ENCODE peak calls at places on chromosomes 4 and X, in ten cellular contexts. F is HCT116, U is sigmoid colon, H is transverse colon, G is HepG2, N is endothelial cell of umbilical vein, V is HL-60, Q is suprapubic skin, Z is Panc1, I is breast epithelium. Y is an unnamed sample. For H3K27me3, the result is how much of the 10 kb centered on the place peaks cover.

GRCh38 chr4:160481696-160482330 is 1378.9 kb downstream of the RAPGEF2 start:
- DNase-seq in F (no peak), U (no peak), G (no peak), I (no peak), H (no peak), V (no peak), Z (no peak), Q (no peak), N (no peak), Y (no peak)

GRCh38 chr4:77176606-77177005 is 19.6 kb downstream of the CCNG2 start:
- DNase-seq in Z (no peak), H (no peak), V (no peak), U (no peak), I (peak), Q (no peak), N (no peak), G (no peak), F (no peak), Y (no peak)

GRCh38 chrX:40099046-40099968 is 1.5 kb upstream of the BCOR start:
- DNase-seq in N (no peak), Z (no peak), V (peak), U (peak), I (no peak), Q (no peak), G (no peak), H (peak), F (no peak), Y (no peak)

GRCh38 chr4:98319021-98319420 is 57.8 kb downstream of the RAP1GDS1 start:
- DNase-seq in Z (no peak), Q (no peak), U (no peak), H (no peak), F (no peak), G (no peak), I (no peak), V (no peak), N (no peak), Y (no peak)

GRCh38 chr4:80710748-80711451 is 319.6 kb upstream of the BMP3 start:
- DNase-seq in N (no peak), U (no peak), I (no peak), V (no peak), Q (no peak), Z (no peak), G (no peak), F (no peak), H (no peak), Y (no peak)

GRCh38 chr4:15964159-15964558 is 1.2 kb upstream of the FGFBP2 start:
- DNase-seq in F (no peak), N (no peak), G (no peak), Q (no peak), I (no peak), H (no peak), U (no peak), V (no peak), Z (no peak), Y (no peak)

GRCh38 chr4:76640252-76640925 is 205.4 kb downstream of the SHROOM3 start:
- DNase-seq in Z (no peak), Q (no peak), U (no peak), V (no peak), H (no peak), N (no peak), F (no peak), I (peak), G (no peak), Y (no peak)

GRCh38 chr4:14844059-14844458 is 158.2 kb upstream of the CPEB2 start:
- DNase-seq in F (no peak), U (no peak), N (no peak), Q (no peak), V (no peak), G (no peak), Z (no peak), I (no peak), H (no peak), Y (no peak)

GRCh38 chr4:105637409-105638258 is 70.9 kb downstream of the INTS12 start:
- DNase-seq in U (peak), F (no peak), I (peak), H (peak), V (peak), G (peak), Z (no peak), Q (peak), N (peak), Y (no peak)

GRCh38 chr4:126647756-126648396 is 984.9 kb upstream of the INTU start:
- DNase-seq in G (no peak), U (no peak), F (no peak), I (no peak), Q (no peak), Z (no peak), H (no peak), V (no peak), N (no peak), Y (no peak)

GRCh38 chr4:87326460-87326859 is 3.8 kb upstream of the HSD17B13 start:
- DNase-seq in U (no peak), V (no peak), Z (no peak), G (no peak), N (no peak), F (no peak), H (no peak), Q (no peak), I (no peak), Y (no peak)

GRCh38 chr4:41142946-41143720 is 71.2 kb downstream of the APBB2 start:
- DNase-seq in U (peak), I (peak), N (peak), Q (peak), G (no peak), H (peak), V (no peak), F (no peak), Z (no peak), Y (no peak)

GRCh38 chr4:106318511-106318910 is 2.2 kb downstream of the AIMP1 start:
- DNase-seq in F (no peak), V (no peak), Q (no peak), Z (no peak), U (no peak), H (no peak), N (no peak), G (no peak), I (no peak), Y (no peak)

GRCh38 chr4:14169460-14169859 is 541.9 kb upstream of the BOD1L1 start:
- DNase-seq in I (no peak), Q (no peak), N (peak), Z (no peak), V (no peak), G (no peak), H (no peak), U (no peak), F (no peak), Y (no peak)

GRCh38 chr4:127304356-127304755 is 328.4 kb upstream of the INTU start:
- DNase-seq in N (no peak), Q (no peak), U (no peak), F (no peak), G (no peak), I (no peak), V (no peak), Z (no peak), H (no peak), Y (no peak)

GRCh38 chr4:1300466-1301455 is 11.1 kb downstream of the MAEA start:
- DNase-seq in V (peak), U (peak), Q (no peak), N (no peak), F (no peak), I (no peak), G (no peak), Z (no peak), H (peak), Y (no peak)

GRCh38 chrX:47217121-47217851 is 1.2 kb upstream of the CDK16 start:
- DNase-seq in U (peak), H (no peak), V (no peak), Q (peak), I (peak), Z (no peak), F (no peak), N (no peak), G (peak), Y (no peak)

GRCh38 chr4:17313194-17313593 is 198.7 kb downstream of the QDPR start:
- DNase-seq in H (no peak), I (no peak), F (no peak), Q (no peak), Z (no peak), N (peak), V (no peak), U (no peak), G (no peak), Y (no peak)

GRCh38 chrX:8272846-8273245 is 101.8 kb upstream of the VCX2 start:
- DNase-seq in F (no peak), Z (no peak), Q (no peak), N (no peak), V (no peak), G (no peak), U (no peak), I (no peak), H (no peak), Y (no peak)

GRCh38 chr4:8544741-8545438 is 35.3 kb upstream of the GPR78 start:
- DNase-seq in Z (no peak), F (no peak), I (no peak), G (no peak), V (no peak), U (peak), Q (peak), H (no peak), N (no peak), Y (no peak)

GRCh38 chrX:20363003-20363674 is 96.4 kb upstream of the RPS6KA3 start:
- DNase-seq in N (no peak), H (peak), G (no peak), F (no peak), I (no peak), Z (no peak), Q (no peak), U (no peak), V (no peak), Y (no peak)

GRCh38 chr4:48575964-48576363 is 85.9 kb downstream of the ZAR1 start:
- DNase-seq in N (no peak), Q (no peak), U (no peak), G (no peak), H (no peak), Z (no peak), F (no peak), V (no peak), I (no peak), Y (no peak)

GRCh38 chr4:67912051-67912450 is 28.2 kb upstream of the TMPRSS11D start:
- DNase-seq in Z (no peak), H (no peak), I (no peak), U (no peak), F (no peak), V (no peak), N (no peak), Q (no peak), G (no peak), Y (no peak)

GRCh38 chr4:163263601-163264000 is 68.8 kb downstream of the NPY1R start:
- DNase-seq in U (no peak), H (no peak), G (no peak), Z (no peak), N (no peak), V (no peak), F (no peak), I (no peak), Q (no peak), Y (no peak)

GRCh38 chrX:37905436-37906147 is 58.2 kb upstream of the DYNLT3 start:
- DNase-seq in N (peak), F (no peak), V (no peak), U (no peak), Z (no peak), I (no peak), Q (no peak), H (no peak), G (no peak), Y (no peak)

DNA sequence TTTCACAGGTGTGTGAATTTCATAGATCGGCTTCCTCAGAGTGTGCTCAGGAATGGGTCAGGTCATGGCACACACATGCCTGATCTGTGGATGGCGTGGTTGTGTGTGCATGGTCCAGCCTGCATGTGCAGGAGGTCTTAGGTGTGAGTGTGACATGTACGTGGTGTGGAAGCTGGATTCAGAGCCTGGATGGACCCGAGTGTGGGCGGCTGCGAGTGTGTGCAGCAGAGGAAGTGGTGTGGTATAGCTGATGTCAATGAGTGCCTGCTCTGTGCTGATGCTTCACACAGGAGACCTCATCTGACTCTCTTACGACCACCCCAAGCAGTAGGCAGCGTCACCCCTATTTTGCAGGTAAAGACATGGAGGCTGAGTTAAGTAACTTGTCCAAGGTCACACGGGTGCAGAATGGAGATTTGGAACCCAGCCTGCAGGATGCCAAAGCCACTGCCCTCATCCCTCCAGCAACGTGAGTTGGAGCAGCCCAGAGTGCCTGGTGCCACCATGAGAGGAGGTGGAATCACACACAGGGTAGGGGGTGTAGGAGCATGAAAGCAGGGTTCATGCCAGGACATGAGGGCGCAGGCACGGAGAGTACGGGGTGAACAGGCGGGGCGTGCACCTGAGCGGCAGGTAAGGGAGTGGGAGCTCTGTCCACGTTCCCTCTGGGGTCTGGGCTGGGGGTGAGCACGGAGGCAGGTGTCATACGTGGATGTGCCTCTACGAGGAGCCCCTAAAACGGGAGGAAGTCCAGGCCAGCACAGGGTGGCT is 24.2 kb upstream of the C4orf50 start:
- DNase-seq in G (no peak), V (no peak), N (no peak), U (no peak), F (no peak), H (no peak), Q (no peak), Z (no peak), I (no peak), Y (no peak)
- H3K27me3 ChIP-seq in G (under half), V (under half), N (under half), U (under half), F (under half), H (under half), Q (under half), Z (under half), I (under half), Y (under half)

GRCh38 chr4:70721747-70722146 is at the start of gene RUFY3:
- DNase-seq in I (no peak), G (no peak), F (no peak), N (no peak), V (no peak), Q (no peak), H (no peak), U (peak), Z (no peak), Y (no peak)

GRCh38 chr4:70715097-70715496 is 6.7 kb upstream of the RUFY3 start:
- DNase-seq in F (no peak), U (no peak), H (no peak), V (no peak), G (no peak), N (no peak), Z (no peak), Q (no peak), I (no peak), Y (no peak)

GRCh38 chr4:70722199-70722791 is 531 bp downstream of the RUFY3 start:
- DNase-seq in Q (no peak), Z (no peak), V (no peak), G (no peak), H (no peak), F (no peak), U (no peak), N (no peak), I (no peak), Y (no peak)

GRCh38 chr4:70714488-70714887 is 7.3 kb upstream of the RUFY3 start:
- DNase-seq in V (no peak), Z (no peak), Q (no peak), H (no peak), F (no peak), G (no peak), N (no peak), I (no peak), U (no peak), Y (no peak)

GRCh38 chr4:70718811-70719604 is 2.8 kb upstream of the RUFY3 start:
- DNase-seq in Z (no peak), F (no peak), H (no peak), G (no peak), I (no peak), N (no peak), U (no peak), Q (no peak), V (no peak), Y (no peak)
- TF ChIP-seq POLR2AphosphoS5 in Z (no peak), F (no peak), H (no peak), G (no peak), I (no peak), N (no peak), U (no peak), Q (peak), V (no peak), Y (no peak)

DNA sequence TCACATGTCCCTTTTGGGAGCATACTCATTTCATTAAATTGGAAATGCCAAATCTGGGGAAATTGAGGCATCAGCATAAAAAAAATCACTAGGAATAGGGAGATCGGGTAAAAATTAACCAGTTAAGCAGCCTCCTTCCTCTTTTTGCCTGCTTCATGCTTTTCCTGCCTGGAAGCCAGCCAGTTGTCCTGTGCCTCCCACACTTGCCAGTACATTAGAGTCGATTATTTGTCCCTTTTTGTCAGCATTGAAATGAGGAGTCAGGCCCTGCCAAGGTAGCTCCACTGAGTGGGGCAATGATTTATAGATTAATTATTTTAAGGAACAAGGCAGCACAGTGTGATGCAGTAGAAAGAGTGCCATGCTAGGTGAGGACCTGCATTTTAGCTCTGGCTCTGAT is 55.3 kb downstream of the SH2D1A start:
- DNase-seq in H (no peak), G (no peak), N (no peak), Z (no peak), F (no peak), I (no peak), U (no peak), Q (no peak), V (no peak), Y (no peak)
- H3K27me3 ChIP-seq in H (under half), G (under half), N (under half), Z (under half), F (under half), I (under half), U (under half), Q (under half), V (under half), Y (under half)

GRCh38 chr4:184330008-184330400 is 112.3 kb upstream of the ENPP6 start:
- DNase-seq in Q (no peak), V (peak), Z (no peak), G (no peak), N (no peak), H (peak), U (peak), F (no peak), I (peak), Y (no peak)
- TF ChIP-seq POLR2AphosphoS5 in Q (no peak), V (no peak), Z (no peak), G (no peak), N (no peak), H (no peak), U (no peak), F (no peak), I (peak), Y (peak)

GRCh38 chr4:140575489-140575888 is 6.7 kb upstream of the UCP1 start:
- DNase-seq in Q (no peak), I (no peak), G (no peak), V (no peak), U (no peak), N (no peak), F (no peak), Z (no peak), H (no peak), Y (no peak)

GRCh38 chr4:140579278-140579677 is 10.5 kb upstream of the UCP1 start:
- DNase-seq in I (no peak), V (no peak), H (no peak), Q (no peak), G (no peak), Z (no peak), N (no peak), F (no peak), U (no peak), Y (no peak)

GRCh38 chr4:140581078-140581477 is 12.3 kb upstream of the UCP1 start:
- DNase-seq in Z (no peak), I (no peak), U (no peak), G (no peak), Q (no peak), V (no peak), N (no peak), H (no peak), F (no peak), Y (no peak)
- H3K27me3 ChIP-seq in Z (under half), I (under half), U (under half), G (under half), Q (under half), V (under half), N (under half), H (under half), F (under half), Y (half or more)

GRCh38 chrX:3346436-3347329 is at the start of gene MXRA5:
- DNase-seq in N (no peak), Q (no peak), Z (no peak), F (no peak), H (no peak), V (no peak), U (peak), I (no peak), G (no peak), Y (no peak)
- TF ChIP-seq POLR2AphosphoS5 in N (no peak), Q (no peak), Z (no peak), F (no peak), H (no peak), V (no peak), U (no peak), I (no peak), G (no peak), Y (no peak)